ENCODE peak calls at places on chromosomes 4 and X, in six cellular contexts. A, J, V, K, W and G are unnamed samples.

GRCh38 chr4:89110986-89111832 is at the start of gene TIGD2:
- DNase-seq in A (peak), J (peak), V (peak), K (peak), W (peak), G (peak)

GRCh38 chrX:153522259-153522658 is 4.8 kb downstream of the ATP2B3 start:
- DNase-seq in A (no peak), J (no peak), V (no peak), K (no peak), W (no peak), G (no peak)

GRCh38 chrX:16745659-16746058 is 26.2 kb downstream of the SYAP1 start:
- DNase-seq in A (no peak), J (no peak), V (no peak), K (no peak), W (no peak), G (no peak)

GRCh38 chrX:66684196-66684595 is 45.3 kb upstream of the EDA2R start:
- DNase-seq in A (no peak), J (no peak), V (no peak), K (no peak), W (no peak), G (no peak)

GRCh38 chr4:8235224-8235623 is 34.3 kb upstream of the HTRA3 start:
- DNase-seq in A (no peak), J (no peak), V (no peak), K (no peak), W (no peak), G (no peak)

GRCh38 chrX:16268206-16268605 is 100.9 kb downstream of the MAGEB17 start:
- DNase-seq in A (no peak), J (no peak), V (no peak), K (no peak), W (no peak), G (no peak)

GRCh38 chrX:79107891-79108718 is 36.4 kb upstream of the GPR174 start:
- DNase-seq in A (no peak), J (no peak), V (peak), K (no peak), W (no peak), G (no peak)

GRCh38 chr4:3233391-3234071 is 15.4 kb upstream of the MSANTD1 start:
- DNase-seq in A (no peak), J (no peak), V (no peak), K (no peak), W (no peak), G (peak)

GRCh38 chr4:105815701-105816100 is 79.6 kb upstream of the NPNT start:
- DNase-seq in A (no peak), J (no peak), V (no peak), K (no peak), W (no peak), G (no peak)

GRCh38 chr4:87838207-87838606 is 5.4 kb downstream of the MEPE start:
- DNase-seq in A (no peak), J (peak), V (no peak), K (no peak), W (no peak), G (no peak)

GRCh38 chr4:30718021-30718888 is 1.9 kb upstream of the PCDH7 start:
- DNase-seq in A (peak), J (no peak), V (no peak), K (no peak), W (no peak), G (no peak)

GRCh38 chrX:107549504-107549903 is 78.8 kb upstream of the PRPS1 start:
- DNase-seq in A (no peak), J (no peak), V (no peak), K (no peak), W (no peak), G (no peak)

GRCh38 chr4:21205821-21206531 is 505.7 kb downstream of the PACRGL start:
- DNase-seq in A (no peak), J (no peak), V (no peak), K (no peak), W (no peak), G (no peak)

GRCh38 chr4:125368161-125368560 is 53.4 kb downstream of the FAT4 start:
- DNase-seq in A (no peak), J (no peak), V (no peak), K (no peak), W (no peak), G (no peak)

GRCh38 chr4:112284662-112285411 is 867 bp downstream of the TIFA start:
- DNase-seq in A (no peak), J (no peak), V (no peak), K (no peak), W (peak), G (no peak)

GRCh38 chrX:41145920-41146608 is 60.8 kb downstream of the USP9X start:
- DNase-seq in A (no peak), J (peak), V (no peak), K (no peak), W (no peak), G (no peak)

DNA sequence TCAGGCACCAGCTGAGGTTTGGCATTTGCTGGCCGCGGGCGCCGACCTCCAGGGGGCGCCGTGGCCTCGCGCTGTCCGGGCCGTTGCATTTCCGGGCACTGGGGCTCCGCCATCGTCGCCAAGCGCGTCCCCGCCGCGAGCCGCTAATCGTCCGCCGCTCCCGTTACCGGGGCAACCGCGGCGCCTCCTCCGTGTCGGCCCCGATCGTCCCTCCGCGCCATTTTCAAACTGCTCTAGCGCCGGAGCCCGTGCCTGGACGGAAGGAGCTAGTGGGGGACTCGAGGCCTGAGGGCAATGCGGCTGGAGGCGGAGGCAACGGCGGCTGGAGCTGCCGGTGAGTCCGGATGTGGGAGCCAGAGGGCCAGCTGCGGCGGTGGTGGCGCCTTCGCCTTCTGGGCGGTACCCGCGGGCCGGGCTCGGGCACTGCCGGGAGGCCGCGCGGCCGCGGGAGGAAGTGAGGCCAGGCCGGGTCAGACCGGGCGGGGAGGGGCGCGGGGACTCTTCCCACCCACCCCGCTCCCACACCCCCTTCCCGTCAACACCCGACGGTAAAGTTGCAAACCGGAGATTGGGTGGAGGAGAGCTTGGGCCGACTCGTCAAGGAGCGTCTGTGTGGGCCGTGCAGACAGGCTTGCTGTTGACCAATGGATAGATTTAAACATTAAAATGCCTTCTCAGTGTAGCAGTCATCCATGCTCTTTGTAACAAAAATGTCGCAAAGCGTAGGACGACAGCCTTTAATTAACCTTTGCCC is at the start of gene CEP135:
- DNase-seq in A (peak), J (peak), V (peak), K (peak), W (peak), G (peak)
- TF ChIP-seq POLR2A in A (no peak), J (peak), V (peak), K (no peak), W (no peak), G (peak)

GRCh38 chrX:70432936-70433847 is 10.1 kb downstream of the GDPD2 start:
- DNase-seq in A (peak), J (no peak), V (no peak), K (no peak), W (no peak), G (no peak)

GRCh38 chrX:70434914-70435586 is 9.6 kb upstream of the DLG3 start:
- DNase-seq in A (peak), J (no peak), V (no peak), K (no peak), W (no peak), G (no peak)

GRCh38 chrX:70436380-70436779 is 8.3 kb upstream of the DLG3 start:
- DNase-seq in A (no peak), J (no peak), V (no peak), K (no peak), W (no peak), G (no peak)

GRCh38 chrX:70433848-70434351 is 10.7 kb upstream of the DLG3 start:
- DNase-seq in A (peak), J (peak), V (no peak), K (peak), W (peak), G (peak)

DNA sequence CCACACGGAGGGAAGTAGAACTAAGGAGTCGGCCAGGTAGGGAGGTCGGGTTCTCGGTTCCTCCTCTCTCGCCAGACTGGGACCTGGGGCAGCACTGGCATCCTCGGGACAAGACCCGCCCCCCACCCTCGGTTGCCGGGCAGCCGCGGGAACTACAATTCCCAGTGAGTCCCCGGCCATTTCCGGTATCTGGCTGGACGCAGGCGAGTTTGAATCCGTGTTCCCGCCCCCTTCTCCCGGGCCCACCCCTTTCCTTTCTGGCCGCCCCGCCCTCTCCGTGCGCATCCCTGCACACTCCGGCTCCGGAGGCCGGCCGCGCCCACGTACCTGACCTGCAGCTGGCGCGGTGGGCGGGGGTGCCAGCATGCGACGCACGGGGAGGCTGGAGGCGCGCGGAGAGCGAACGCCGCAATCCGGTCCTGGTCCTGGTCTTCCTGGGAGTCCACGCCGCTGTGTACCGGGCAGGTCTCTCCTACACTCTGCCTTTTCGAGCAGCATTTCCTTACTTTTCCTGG is 10.2 kb upstream of the DLG3 start:
- DNase-seq in A (peak), J (peak), V (no peak), K (peak), W (peak), G (peak)
- TF ChIP-seq POLR2A in A (no peak), J (peak), V (no peak), K (no peak), W (no peak), G (peak)

DNA sequence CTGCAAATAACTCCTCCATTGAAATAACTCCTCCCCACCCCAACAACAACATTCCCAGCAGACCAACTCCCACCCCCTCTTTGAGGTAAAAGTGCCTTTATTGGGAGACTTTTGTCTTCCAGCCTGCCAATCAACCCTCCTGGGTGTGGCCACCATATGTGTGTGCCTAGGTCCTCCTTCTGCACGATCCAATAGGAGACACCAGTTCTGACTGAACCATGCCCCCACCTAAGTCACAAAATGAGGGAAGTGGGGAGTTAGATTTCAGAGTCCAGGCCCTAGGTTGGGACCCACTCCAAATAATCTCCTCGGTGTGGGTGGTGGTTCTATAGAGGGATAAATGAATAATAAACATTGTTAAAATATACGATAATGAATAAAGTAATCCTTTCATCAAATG is 3.0 kb downstream of the PLP2 start:
- DNase-seq in A (no peak), J (peak), V (no peak), K (no peak), W (no peak), G (no peak)
- TF ChIP-seq POLR2A in A (no peak), J (no peak), V (no peak), K (no peak), W (no peak), G (no peak)

GRCh38 chrX:56232221-56233082 is at the start of gene KLF8:
- DNase-seq in A (peak), J (no peak), V (no peak), K (peak), W (peak), G (no peak)
- TF ChIP-seq POLR2A in A (no peak), J (no peak), V (no peak), K (no peak), W (no peak), G (no peak)

DNA sequence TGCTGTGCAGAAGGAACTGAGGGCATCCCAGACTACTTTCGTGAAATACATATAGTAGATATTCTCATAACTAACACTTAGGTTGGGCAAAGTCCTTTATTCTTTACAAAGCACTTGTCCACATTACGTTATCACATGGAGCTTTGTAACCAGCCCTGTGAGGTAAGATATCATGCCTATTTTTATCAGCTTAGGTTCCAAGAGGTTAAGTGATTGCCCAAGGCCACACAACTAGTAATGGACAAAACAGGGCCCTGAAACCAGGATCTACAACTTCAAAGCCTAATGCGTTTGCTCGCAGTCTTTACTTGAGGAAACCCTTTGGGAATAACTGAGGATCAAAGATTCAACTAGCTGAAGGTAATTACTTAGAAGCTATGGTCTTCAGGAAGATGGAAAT is 261.5 kb downstream of the GPC3 start:
- DNase-seq in A (no peak), J (no peak), V (no peak), K (no peak), W (no peak), G (no peak)
- TF ChIP-seq POLR2A in A (no peak), J (no peak), V (no peak), K (no peak), W (no peak), G (no peak)

GRCh38 chr4:48215977-48216376 is 53.7 kb downstream of the TEC start:
- DNase-seq in A (no peak), J (no peak), V (no peak), K (no peak), W (no peak), G (no peak)

GRCh38 chr4:48216563-48216962 is 53.1 kb downstream of the TEC start:
- DNase-seq in A (no peak), J (no peak), V (no peak), K (no peak), W (no peak), G (no peak)

DNA sequence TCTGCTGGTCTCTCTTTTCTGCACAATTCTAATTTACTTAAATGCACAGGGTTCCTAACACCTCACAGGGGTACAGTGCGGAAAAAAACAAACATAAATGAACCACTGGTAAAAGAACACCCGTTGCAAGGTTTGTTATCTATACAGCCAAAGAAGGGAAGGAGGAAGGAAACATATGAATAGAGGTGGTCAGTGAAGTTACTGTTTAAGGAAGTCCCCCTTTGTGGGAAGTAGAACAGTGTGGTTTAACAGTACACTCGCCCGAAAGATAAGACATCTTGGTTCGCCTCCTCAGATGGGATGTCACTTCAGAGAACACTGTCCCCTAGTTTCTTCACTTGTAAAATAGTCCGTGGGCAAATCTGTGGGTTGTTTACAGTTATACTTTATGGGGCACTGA is 57.5 kb downstream of the TEC start:
- DNase-seq in A (no peak), J (no peak), V (no peak), K (no peak), W (no peak), G (no peak)
- TF ChIP-seq POLR2A in A (no peak), J (no peak), V (peak), K (no peak), W (no peak), G (no peak)

DNA sequence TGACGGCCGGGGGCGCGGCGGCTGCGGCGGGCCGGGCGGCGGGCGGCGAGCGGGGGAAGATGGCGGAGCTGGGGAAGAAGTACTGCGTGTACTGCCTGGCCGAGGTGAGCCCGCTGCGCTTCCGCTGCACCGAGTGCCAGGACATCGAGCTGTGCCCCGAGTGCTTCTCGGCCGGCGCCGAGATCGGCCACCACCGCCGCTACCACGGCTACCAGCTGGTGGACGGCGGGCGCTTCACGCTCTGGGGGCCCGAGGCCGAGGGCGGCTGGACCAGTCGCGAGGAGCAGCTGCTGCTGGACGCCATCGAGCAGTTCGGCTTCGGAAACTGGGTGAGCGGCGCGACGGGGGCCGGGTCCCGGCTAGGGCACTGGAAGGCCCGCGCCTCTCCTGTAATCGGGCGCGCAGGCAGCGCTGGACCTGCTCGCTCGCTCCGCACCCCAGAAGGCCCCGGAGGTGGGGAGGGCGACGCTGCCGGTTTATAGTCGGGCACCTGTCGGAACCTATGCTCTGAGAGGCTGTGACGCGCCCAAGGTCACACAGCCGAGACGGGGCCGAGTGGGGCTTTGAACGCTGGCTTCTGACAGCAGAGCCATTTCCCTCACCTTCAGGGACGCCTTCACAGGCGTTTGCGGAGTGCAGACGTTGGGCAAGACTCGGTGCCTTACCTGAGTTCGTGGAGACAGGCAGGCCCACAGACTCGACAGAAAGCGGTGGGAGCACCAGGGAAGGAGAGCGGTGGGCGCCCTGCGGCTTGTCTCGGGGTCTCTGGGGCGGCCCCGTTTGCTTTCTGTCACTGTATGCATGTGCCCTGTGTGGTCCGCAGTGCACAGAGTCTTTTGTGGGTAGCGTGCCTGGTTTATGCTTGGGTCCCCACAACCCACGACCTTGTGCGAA is 596 bp downstream of the TADA2B start:
- DNase-seq in A (peak), J (peak), V (no peak), K (no peak), W (no peak), G (peak)
- TF ChIP-seq POLR2A in A (no peak), J (no peak), V (peak), K (no peak), W (no peak), G (peak)